ENCODE peak calls at places on chromosomes 13 and 19, in four cellular contexts. J is transverse colon, Y is Peyer's patch, R is AG04449. F is an unnamed sample.
A peak's percentile ranks its signal among the peaks of the same experiment; 100 is the strongest.

GRCh38 chr13:44273991-44274810 is 99.4 kb upstream of the SERP2 start:
- DNase-seq in J (no peak), Y (no peak), R (no peak), F (no peak)

GRCh38 chr19:7602935-7603497 is 7.4 kb downstream of the CAMSAP3 start:
- DNase-seq in J (no peak), Y (no peak), R (no peak), F (no peak)

GRCh38 chr13:106129273-106129672 is 406.2 kb downstream of the EFNB2 start:
- DNase-seq in J (no peak), Y (no peak), R (no peak), F (no peak)

GRCh38 chr19:10292206-10292788 is 2.5 kb downstream of the ICAM5 start:
- DNase-seq in J (peak; percentile 91), Y (peak; percentile 76), R (no peak), F (no peak)

GRCh38 chr13:104809483-104809882 is 1726.0 kb downstream of the EFNB2 start:
- DNase-seq in J (no peak), Y (no peak), R (no peak), F (no peak)

GRCh38 chr13:103140001-103140671 is 73.9 kb upstream of the SLC10A2 start:
- DNase-seq in J (no peak), Y (no peak), R (no peak), F (no peak)

GRCh38 chr13:27395007-27395510 is 29.4 kb upstream of the GTF3A start:
- DNase-seq in J (no peak), Y (no peak), R (no peak), F (no peak)

GRCh38 chr19:19139876-19140229 is 1.6 kb upstream of the TMEM161A start:
- DNase-seq in J (no peak), Y (no peak), R (no peak), F (no peak)

GRCh38 chr13:60583911-60584753 is 187.1 kb downstream of the TDRD3 start:
- DNase-seq in J (peak; percentile 25), Y (no peak), R (peak; percentile 4), F (no peak)

GRCh38 chr19:3683866-3684816 is 16.1 kb downstream of the PIP5K1C start:
- DNase-seq in J (no peak), Y (no peak), R (no peak), F (peak; percentile 87)

GRCh38 chr19:33441277-33441699 is 67.8 kb downstream of the CEBPG start:
- DNase-seq in J (no peak), Y (no peak), R (no peak), F (peak; percentile 75)

GRCh38 chr13:20274466-20274865 is 42.3 kb upstream of the GJB6 start:
- DNase-seq in J (no peak), Y (no peak), R (no peak), F (no peak)

GRCh38 chr13:54949735-54950134 is 1921.1 kb downstream of the OLFM4 start:
- DNase-seq in J (no peak), Y (no peak), R (no peak), F (no peak)

GRCh38 chr13:71828117-71828516 is 38.9 kb downstream of the DACH1 start:
- DNase-seq in J (no peak), Y (no peak), R (no peak), F (no peak)

GRCh38 chr13:52921194-52921593 is 72.8 kb upstream of the PCDH8 start:
- DNase-seq in J (no peak), Y (peak; percentile 60), R (no peak), F (no peak)

GRCh38 chr13:69999875-70000274 is 107.8 kb upstream of the ATXN8OS start:
- DNase-seq in J (no peak), Y (no peak), R (no peak), F (no peak)

GRCh38 chr13:60213236-60213746 is 49.6 kb upstream of the DIAPH3 start:
- DNase-seq in J (no peak), Y (no peak), R (no peak), F (no peak)

GRCh38 chr13:109816979-109817275 is 30.5 kb upstream of the IRS2 start:
- DNase-seq in J (no peak), Y (no peak), R (no peak), F (no peak)

GRCh38 chr19:5484398-5485285 is 29.4 kb downstream of the ZNRF4 start:
- DNase-seq in J (no peak), Y (no peak), R (no peak), F (no peak)

GRCh38 chr19:35845215-35846037 is 6.9 kb downstream of the NPHS1 start:
- DNase-seq in J (peak; percentile 41), Y (no peak), R (no peak), F (no peak)

GRCh38 chr19:40754611-40755247 is 3.7 kb downstream of the SNRPA start:
- DNase-seq in J (peak; percentile 77), Y (no peak), R (no peak), F (no peak)

GRCh38 chr19:41998246-41999020 is 4.4 kb upstream of the ATP1A3 start:
- DNase-seq in J (peak; percentile 43), Y (no peak), R (no peak), F (no peak)

GRCh38 chr13:107322228-107322627 is 754.3 kb upstream of the ARGLU1 start:
- DNase-seq in J (no peak), Y (no peak), R (no peak), F (no peak)

GRCh38 chr13:74104661-74105275 is 29.4 kb downstream of the KLF12 start:
- DNase-seq in J (no peak), Y (no peak), R (no peak), F (no peak)

GRCh38 chr13:30551194-30551593 is 66.5 kb upstream of the USPL1 start:
- DNase-seq in J (no peak), Y (no peak), R (no peak), F (no peak)

GRCh38 chr13:24053505-24054251 is 106.8 kb upstream of the SPATA13 start:
- DNase-seq in J (peak; percentile 72), Y (peak; percentile 44), R (no peak), F (no peak)

GRCh38 chr19:27719034-27719433 is 1493.9 kb downstream of the UQCRFS1 start:
- DNase-seq in J (no peak), Y (no peak), R (no peak), F (no peak)

GRCh38 chr13:65264066-65264465 is 1966.1 kb downstream of the PCDH9 start:
- DNase-seq in J (no peak), Y (no peak), R (no peak), F (no peak)

GRCh38 chr13:111852701-111853100 is 214.2 kb upstream of the SOX1 start:
- DNase-seq in J (no peak), Y (no peak), R (no peak), F (peak; percentile 63)

GRCh38 chr13:97445504-97446187 is 11.7 kb downstream of the RAP2A start:
- DNase-seq in J (no peak), Y (no peak), R (no peak), F (no peak)

GRCh38 chr19:8665468-8666213 is 33.0 kb downstream of the ACTL9 start:
- DNase-seq in J (no peak), Y (no peak), R (no peak), F (no peak)

DNA sequence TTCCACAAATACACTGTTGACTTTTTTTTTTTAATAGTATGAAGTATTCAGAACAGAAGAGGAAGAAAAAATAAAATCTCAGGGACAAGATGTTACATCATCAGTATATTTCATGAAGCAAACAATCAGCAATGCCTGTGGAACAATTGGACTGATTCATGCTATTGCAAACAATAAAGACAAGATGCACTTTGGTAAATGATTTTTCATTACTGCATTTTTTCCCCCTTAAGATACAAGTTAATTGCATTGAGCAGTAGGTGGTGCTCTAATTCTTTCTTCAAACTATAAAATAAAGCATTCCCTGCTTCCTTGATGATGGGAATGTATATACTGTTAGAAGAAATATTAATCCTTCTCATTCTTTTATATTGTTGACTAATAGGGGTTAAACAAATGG is 17.1 kb downstream of the UCHL3 start:
- DNase-seq in J (no peak), Y (no peak), R (no peak), F (no peak)
- TF ChIP-seq CTCF in J (no peak), Y (peak; percentile 12), R (peak; percentile 25), F (peak; percentile 88)

GRCh38 chr13:78978381-78978998 is 319.5 kb upstream of the OBI1 start:
- DNase-seq in J (peak; percentile 11), Y (peak; percentile 23), R (peak; percentile 7), F (no peak)
- TF ChIP-seq CTCF in J (peak; percentile 64), Y (peak; percentile 71), R (peak; percentile 50), F (peak; percentile 86)

GRCh38 chr19:45717131-45717982 is 13.3 kb downstream of the FBXO46 start:
- DNase-seq in J (peak; percentile 99), Y (peak; percentile 99), R (peak; percentile 88), F (peak; percentile 99)
- TF ChIP-seq CTCF in J (no peak), Y (peak; percentile 40), R (peak; percentile 9), F (peak; percentile 54)

GRCh38 chr19:38047641-38048040 is 140.6 kb downstream of the SIPA1L3 start:
- DNase-seq in J (no peak), Y (no peak), R (no peak), F (no peak)

GRCh38 chr19:38046254-38047047 is 139.4 kb downstream of the SIPA1L3 start:
- DNase-seq in J (peak; percentile 68), Y (peak; percentile 79), R (no peak), F (no peak)

GRCh38 chr19:38045554-38046253 is 138.7 kb downstream of the SIPA1L3 start:
- DNase-seq in J (no peak), Y (peak; percentile 28), R (no peak), F (no peak)

GRCh38 chr19:38049105-38049649 is 142.2 kb downstream of the SIPA1L3 start:
- DNase-seq in J (peak; percentile 53), Y (peak; percentile 72), R (no peak), F (no peak)

GRCh38 chr19:38047048-38047435 is 140.0 kb downstream of the SIPA1L3 start:
- DNase-seq in J (no peak), Y (peak; percentile 39), R (no peak), F (no peak)
- TF ChIP-seq CTCF in J (no peak), Y (no peak), R (no peak), F (no peak)

GRCh38 chr13:50268500-50268899 is 253.3 kb downstream of the KCNRG start:
- DNase-seq in J (no peak), Y (no peak), R (no peak), F (no peak)
- TF ChIP-seq CTCF in J (no peak), Y (no peak), R (no peak), F (peak; percentile 55)

GRCh38 chr19:55700813-55701212 is 25.8 kb downstream of the EPN1 start:
- DNase-seq in J (no peak), Y (no peak), R (no peak), F (peak; percentile 59)
- TF ChIP-seq CTCF in J (no peak), Y (no peak), R (no peak), F (no peak)

GRCh38 chr19:13078897-13079541 is 23.6 kb downstream of the LYL1 start:
- DNase-seq in J (peak; percentile 64), Y (no peak), R (no peak), F (no peak)

GRCh38 chr19:13076787-13077186 is 25.9 kb downstream of the LYL1 start:
- DNase-seq in J (no peak), Y (no peak), R (no peak), F (no peak)

GRCh38 chr19:13082192-13083007 is 20.3 kb downstream of the LYL1 start:
- DNase-seq in J (no peak), Y (no peak), R (no peak), F (no peak)

GRCh38 chr19:13077233-13077632 is 25.4 kb downstream of the LYL1 start:
- DNase-seq in J (no peak), Y (no peak), R (no peak), F (no peak)

DNA sequence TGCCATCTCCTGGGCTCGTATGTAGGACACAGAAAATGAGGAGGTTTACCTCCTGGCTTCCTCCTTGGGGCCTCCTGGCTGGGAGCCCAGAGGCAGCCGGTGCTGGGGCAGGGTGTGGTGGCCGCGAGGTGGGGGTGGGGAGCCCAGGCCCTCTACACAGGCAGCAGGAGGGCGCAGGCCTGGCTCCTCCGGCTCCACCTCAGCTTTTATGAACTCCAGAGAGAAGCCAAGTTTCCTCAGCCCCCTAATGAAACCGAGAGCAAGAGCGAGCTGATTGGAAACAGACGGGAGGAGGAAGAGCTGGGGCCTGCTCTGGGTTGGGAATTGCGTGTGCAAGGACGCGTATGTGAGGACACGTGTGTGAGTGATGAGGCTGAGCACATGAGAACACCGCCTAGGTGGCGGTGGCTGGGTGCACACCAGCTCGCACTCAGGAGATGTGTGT is 23.1 kb downstream of the LYL1 start:
- DNase-seq in J (peak; percentile 80), Y (no peak), R (no peak), F (no peak)
- TF ChIP-seq CTCF in J (no peak), Y (no peak), R (no peak), F (peak; percentile 9)